ENCODE peak calls at places on chromosomes 13 and 19, in eight cellular contexts. R is GF-D8; D is NCI-H1092; N is HFFc6; L is ACHN; Q is stimulated activated CD4-positive, alpha-beta T cell treated with anti-CD3 and anti-CD28 coated beads, TNF-alpha, amount 100 ng/mL, for 4 hours; A is effector CD4-positive, alpha-beta T cell; P is activated T-helper 2 cell treated with anti-CD3 and anti-CD28 coated beads, Interferon-gamma antibody, Interleukin-2, Interleukin-4, amounts not matched to agents 10 μg/mL and 5 μg/mL and 100 μg/mL, durations not matched to agents 14 hours and 24 hours and 36 hours. T is an unnamed sample.

GRCh38 chr19:11949201-11949600 is 15.6 kb upstream of the ZNF763 start:
- DNase-seq in R (no peak), D (no peak), N (no peak), L (peak), Q (no peak), A (no peak), P (no peak), T (no peak)

GRCh38 chr19:33350538-33351309 is 22.8 kb upstream of the CEBPG start:
- DNase-seq in R (no peak), D (no peak), N (peak), L (no peak), Q (no peak), A (no peak), P (no peak), T (no peak)

GRCh38 chr19:46181386-46181774 is 33.3 kb downstream of the IGFL2 start:
- DNase-seq in R (no peak), D (no peak), N (peak), L (no peak), Q (no peak), A (no peak), P (no peak), T (no peak)

GRCh38 chr19:10858204-10858828 is 10.1 kb downstream of the C19orf38 start:
- DNase-seq in R (no peak), D (no peak), N (no peak), L (no peak), Q (no peak), A (peak), P (no peak), T (no peak)

GRCh38 chr19:20365146-20365545 is 198.1 kb downstream of the ZNF486 start:
- DNase-seq in R (no peak), D (no peak), N (no peak), L (no peak), Q (no peak), A (no peak), P (no peak), T (no peak)

GRCh38 chr13:24605923-24606372 is 74.3 kb upstream of the ATP12A start:
- DNase-seq in R (peak), D (no peak), N (no peak), L (peak), Q (no peak), A (no peak), P (no peak), T (peak)

GRCh38 chr13:31827707-31828106 is 88.4 kb downstream of the RXFP2 start:
- DNase-seq in R (no peak), D (no peak), N (no peak), L (no peak), Q (no peak), A (no peak), P (no peak), T (no peak)

GRCh38 chr19:49599378-49600298 is 8.7 kb downstream of the PRR12 start:
- DNase-seq in R (no peak), D (no peak), N (no peak), L (no peak), Q (no peak), A (no peak), P (no peak), T (no peak)

GRCh38 chr13:107518780-107519179 is 696.6 kb downstream of the LIG4 start:
- DNase-seq in R (no peak), D (no peak), N (no peak), L (no peak), Q (no peak), A (no peak), P (no peak), T (no peak)

GRCh38 chr19:46842791-46843190 is 7.9 kb downstream of the AP2S1 start:
- DNase-seq in R (no peak), D (no peak), N (no peak), L (no peak), Q (no peak), A (no peak), P (no peak), T (no peak)

GRCh38 chr13:51844862-51845573 is at the start of gene TMEM272:
- DNase-seq in R (no peak), D (peak), N (no peak), L (peak), Q (no peak), A (peak), P (peak), T (peak)

GRCh38 chr13:73194310-73194709 is 135.5 kb downstream of the KLF5 start:
- DNase-seq in R (no peak), D (no peak), N (no peak), L (no peak), Q (no peak), A (no peak), P (no peak), T (peak)

GRCh38 chr19:42081584-42082258 is 5.8 kb downstream of the ZNF574 start:
- DNase-seq in R (no peak), D (no peak), N (peak), L (peak), Q (no peak), A (no peak), P (no peak), T (no peak)

GRCh38 chr13:102198418-102199322 is 203.2 kb downstream of the FGF14 start:
- DNase-seq in R (no peak), D (no peak), N (no peak), L (no peak), Q (no peak), A (no peak), P (no peak), T (no peak)

GRCh38 chr19:17243854-17244617 is 1.7 kb downstream of the NR2F6 start:
- DNase-seq in R (no peak), D (no peak), N (peak), L (peak), Q (no peak), A (no peak), P (no peak), T (no peak)

GRCh38 chr19:58170860-58171259 is 12.0 kb upstream of the ZNF274 start:
- DNase-seq in R (no peak), D (no peak), N (peak), L (no peak), Q (no peak), A (no peak), P (no peak), T (no peak)

GRCh38 chr13:30835442-30835841 is 70.6 kb upstream of the MEDAG start:
- DNase-seq in R (no peak), D (no peak), N (no peak), L (no peak), Q (no peak), A (no peak), P (no peak), T (peak)

GRCh38 chr13:47332149-47332548 is 435.3 kb upstream of the HTR2A start:
- DNase-seq in R (no peak), D (no peak), N (peak), L (no peak), Q (no peak), A (no peak), P (no peak), T (no peak)